ENCODE peak calls at places on chromosomes 13 and 19, in seven cellular contexts. One of them, this sample, is unnamed.

GRCh38 chr13:46032341-46032740 is 20.2 kb downstream of the ZC3H13 start:
- DNase-seq in A549: no peak
- DNase-seq in K562: no peak
- DNase-seq in H1: no peak
- DNase-seq in SK-N-SH: no peak
- DNase-seq in HepG2: no peak
- DNase-seq in GM12878: no peak
- DNase-seq in this sample: no peak

GRCh38 chr19:13906525-13906904 is 514 bp downstream of the CC2D1A start:
- DNase-seq in A549: no peak
- DNase-seq in K562: peak; percentile 79
- DNase-seq in H1: no peak
- DNase-seq in SK-N-SH: peak; percentile 56
- DNase-seq in HepG2: peak; percentile 58
- DNase-seq in GM12878: no peak
- DNase-seq in this sample: no peak

GRCh38 chr13:67392014-67392413 is 161.9 kb upstream of the PCDH9 start:
- DNase-seq in A549: no peak
- DNase-seq in K562: no peak
- DNase-seq in H1: no peak
- DNase-seq in SK-N-SH: no peak
- DNase-seq in HepG2: no peak
- DNase-seq in GM12878: no peak
- DNase-seq in this sample: no peak

GRCh38 chr13:23279321-23279720 is 98.5 kb downstream of the SGCG start:
- DNase-seq in A549: no peak
- DNase-seq in K562: no peak
- DNase-seq in H1: no peak
- DNase-seq in SK-N-SH: no peak
- DNase-seq in HepG2: no peak
- DNase-seq in GM12878: no peak
- DNase-seq in this sample: no peak

GRCh38 chr19:39918183-39918651 is 16.2 kb downstream of the FCGBP start:
- DNase-seq in A549: no peak
- DNase-seq in K562: no peak
- DNase-seq in H1: no peak
- DNase-seq in SK-N-SH: no peak
- DNase-seq in HepG2: no peak
- DNase-seq in GM12878: no peak
- DNase-seq in this sample: no peak

GRCh38 chr13:111249637-111250360 is 70.6 kb upstream of the TEX29 start:
- DNase-seq in A549: no peak
- DNase-seq in K562: no peak
- DNase-seq in H1: no peak
- DNase-seq in SK-N-SH: no peak
- DNase-seq in HepG2: no peak
- DNase-seq in GM12878: no peak
- DNase-seq in this sample: no peak

GRCh38 chr19:55080915-55081772 is 5.5 kb downstream of the EPS8L1 start:
- DNase-seq in A549: peak; percentile 89
- DNase-seq in K562: peak; percentile 95
- DNase-seq in H1: peak; percentile 92
- DNase-seq in SK-N-SH: peak; percentile 94
- DNase-seq in HepG2: peak; percentile 53
- DNase-seq in GM12878: peak; percentile 35
- DNase-seq in this sample: peak; percentile 44

GRCh38 chr19:3434630-3435553 is 45.4 kb downstream of the SMIM24 start:
- DNase-seq in A549: peak; percentile 95
- DNase-seq in K562: peak; percentile 97
- DNase-seq in H1: peak; percentile 83
- DNase-seq in SK-N-SH: peak; percentile 97
- DNase-seq in HepG2: peak; percentile 72
- DNase-seq in GM12878: peak; percentile 80
- DNase-seq in this sample: peak; percentile 93

GRCh38 chr19:326851-327250 is 17.7 kb downstream of the MIER2 start:
- DNase-seq in A549: no peak
- DNase-seq in K562: no peak
- DNase-seq in H1: no peak
- DNase-seq in SK-N-SH: no peak
- DNase-seq in HepG2: no peak
- DNase-seq in GM12878: no peak
- DNase-seq in this sample: no peak

GRCh38 chr19:52622261-52622660 is 15.9 kb downstream of the ZNF83 start:
- DNase-seq in A549: no peak
- DNase-seq in K562: no peak
- DNase-seq in H1: no peak
- DNase-seq in SK-N-SH: no peak
- DNase-seq in HepG2: no peak
- DNase-seq in GM12878: no peak
- DNase-seq in this sample: no peak

GRCh38 chr13:51249767-51250741 is 27.9 kb downstream of the FAM124A start:
- DNase-seq in A549: no peak
- DNase-seq in K562: peak; percentile 24
- DNase-seq in H1: no peak
- DNase-seq in SK-N-SH: peak; percentile 65
- DNase-seq in HepG2: peak; percentile 13
- DNase-seq in GM12878: no peak
- DNase-seq in this sample: no peak

GRCh38 chr19:9008667-9009066 is 1.5 kb downstream of the MUC16 start:
- DNase-seq in A549: no peak
- DNase-seq in K562: no peak
- DNase-seq in H1: no peak
- DNase-seq in SK-N-SH: no peak
- DNase-seq in HepG2: no peak
- DNase-seq in GM12878: no peak
- DNase-seq in this sample: no peak

GRCh38 chr13:20714563-20715339 is 11.3 kb downstream of the IL17D start:
- DNase-seq in A549: no peak
- DNase-seq in K562: no peak
- DNase-seq in H1: no peak
- DNase-seq in SK-N-SH: no peak
- DNase-seq in HepG2: no peak
- DNase-seq in GM12878: no peak
- DNase-seq in this sample: peak; percentile 49

GRCh38 chr13:40445557-40445990 is 220.9 kb downstream of the FOXO1 start:
- DNase-seq in A549: no peak
- DNase-seq in K562: no peak
- DNase-seq in H1: no peak
- DNase-seq in SK-N-SH: no peak
- DNase-seq in HepG2: no peak
- DNase-seq in GM12878: peak; percentile 99
- DNase-seq in this sample: no peak

GRCh38 chr19:35720648-35721047 is 2.8 kb downstream of the KMT2B start:
- DNase-seq in A549: no peak
- DNase-seq in K562: no peak
- DNase-seq in H1: no peak
- DNase-seq in SK-N-SH: no peak
- DNase-seq in HepG2: no peak
- DNase-seq in GM12878: no peak
- DNase-seq in this sample: no peak

GRCh38 chr13:43905435-43906031 is 25.8 kb downstream of the LACC1 start:
- DNase-seq in A549: peak; percentile 59
- DNase-seq in K562: peak; percentile 26
- DNase-seq in H1: no peak
- DNase-seq in SK-N-SH: peak; percentile 63
- DNase-seq in HepG2: peak; percentile 55
- DNase-seq in GM12878: no peak
- DNase-seq in this sample: peak; percentile 77

GRCh38 chr19:18672044-18672451 is 11.4 kb upstream of the CRTC1 start:
- DNase-seq in A549: no peak
- DNase-seq in K562: no peak
- DNase-seq in H1: no peak
- DNase-seq in SK-N-SH: no peak
- DNase-seq in HepG2: no peak
- DNase-seq in GM12878: no peak
- DNase-seq in this sample: no peak

GRCh38 chr13:95494082-95494681 is 58.3 kb upstream of the CLDN10 start:
- DNase-seq in A549: peak; percentile 75
- DNase-seq in K562: peak; percentile 59
- DNase-seq in H1: no peak
- DNase-seq in SK-N-SH: peak; percentile 62
- DNase-seq in HepG2: peak; percentile 55
- DNase-seq in GM12878: no peak
- DNase-seq in this sample: peak; percentile 62

GRCh38 chr19:19064811-19065745 is 1.3 kb downstream of the SLC25A42 start:
- DNase-seq in A549: no peak
- DNase-seq in K562: peak; percentile 32
- DNase-seq in H1: no peak
- DNase-seq in SK-N-SH: peak; percentile 56
- DNase-seq in HepG2: no peak
- DNase-seq in GM12878: no peak
- DNase-seq in this sample: no peak

GRCh38 chr19:56294557-56294956 is 20.1 kb downstream of the ZSCAN5A start:
- DNase-seq in A549: no peak
- DNase-seq in K562: no peak
- DNase-seq in H1: no peak
- DNase-seq in SK-N-SH: no peak
- DNase-seq in HepG2: no peak
- DNase-seq in GM12878: no peak
- DNase-seq in this sample: peak; percentile 15

GRCh38 chr19:33418871-33419762 is 45.6 kb downstream of the CEBPG start:
- DNase-seq in A549: no peak
- DNase-seq in K562: no peak
- DNase-seq in H1: no peak
- DNase-seq in SK-N-SH: no peak
- DNase-seq in HepG2: no peak
- DNase-seq in GM12878: no peak
- DNase-seq in this sample: no peak

GRCh38 chr13:30808600-30808999 is 73.3 kb downstream of the ALOX5AP start:
- DNase-seq in A549: no peak
- DNase-seq in K562: no peak
- DNase-seq in H1: no peak
- DNase-seq in SK-N-SH: no peak
- DNase-seq in HepG2: no peak
- DNase-seq in GM12878: no peak
- DNase-seq in this sample: no peak

GRCh38 chr19:18086590-18087138 is at the start of gene IL12RB1:
- DNase-seq in A549: no peak
- DNase-seq in K562: no peak
- DNase-seq in H1: no peak
- DNase-seq in SK-N-SH: no peak
- DNase-seq in HepG2: no peak
- DNase-seq in GM12878: peak; percentile 44
- DNase-seq in this sample: no peak

DNA sequence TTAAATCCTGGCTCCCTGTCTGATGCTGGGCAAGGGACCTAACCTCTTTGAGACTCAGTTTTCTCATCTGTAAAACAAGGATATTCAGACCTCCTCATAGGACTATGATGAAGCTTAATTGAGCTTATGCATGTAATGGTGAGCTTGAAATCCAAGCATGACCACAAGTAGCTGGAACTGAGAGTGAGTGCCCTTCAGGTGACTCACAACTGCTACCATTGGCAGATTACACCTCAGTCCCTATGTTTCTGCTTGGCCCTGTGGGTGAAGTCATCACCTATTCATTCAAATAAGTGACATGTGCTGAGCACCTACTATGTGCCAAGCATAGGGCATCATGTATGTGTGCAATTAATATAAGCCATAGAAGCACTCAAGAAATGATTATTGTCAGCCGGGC is 25.7 kb downstream of the NOVA2 start:
- DNase-seq in A549: no peak
- DNase-seq in K562: no peak
- DNase-seq in H1: no peak
- DNase-seq in SK-N-SH: no peak
- DNase-seq in HepG2: no peak
- DNase-seq in GM12878: no peak
- DNase-seq in this sample: peak; percentile 36
- TF ChIP-seq RFX5 in A549: no peak
- TF ChIP-seq RFX5 in K562: no peak
- TF ChIP-seq RFX5 in H1: no peak
- TF ChIP-seq RFX5 in SK-N-SH: no peak
- TF ChIP-seq RFX5 in HepG2: no peak
- TF ChIP-seq RFX5 in GM12878: no peak
- TF ChIP-seq RFX5 in this sample: no peak

GRCh38 chr19:1373042-1373533 is 10.6 kb upstream of the NDUFS7 start:
- DNase-seq in A549: no peak
- DNase-seq in K562: no peak
- DNase-seq in H1: no peak
- DNase-seq in SK-N-SH: no peak
- DNase-seq in HepG2: no peak
- DNase-seq in GM12878: no peak
- DNase-seq in this sample: no peak
- H3K27ac ChIP-seq in A549: no peak overlapping the region
- H3K27ac ChIP-seq in K562: no peak overlapping the region
- H3K27ac ChIP-seq in H1: no peak overlapping the region
- H3K27ac ChIP-seq in SK-N-SH: no peak overlapping the region
- H3K27ac ChIP-seq in HepG2: peak overlapping the region; percentile 91
- H3K27ac ChIP-seq in GM12878: no peak overlapping the region
- H3K27ac ChIP-seq in this sample: peak overlapping the region; percentile 14

DNA sequence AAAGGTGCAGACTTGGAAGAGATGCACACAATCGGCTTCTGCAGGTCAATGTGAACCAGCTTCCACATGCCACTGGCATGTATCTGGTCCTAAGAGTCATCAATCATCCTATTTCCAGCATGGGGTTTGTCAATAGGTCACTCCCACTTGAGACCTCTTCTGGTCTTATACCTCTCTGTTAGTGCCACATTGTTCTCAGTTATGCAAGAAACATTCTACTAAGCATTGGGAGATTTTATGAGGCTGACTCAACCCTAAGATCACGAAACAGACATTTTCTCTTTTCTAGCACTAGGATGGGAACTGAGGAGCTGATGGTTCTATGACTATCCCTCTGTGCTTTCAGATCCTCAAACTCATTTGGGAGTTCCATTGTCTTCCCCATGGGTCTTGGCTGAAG is 581.5 kb upstream of the KLF12 start:
- DNase-seq in A549: no peak
- DNase-seq in K562: no peak
- DNase-seq in H1: no peak
- DNase-seq in SK-N-SH: no peak
- DNase-seq in HepG2: no peak
- DNase-seq in GM12878: no peak
- DNase-seq in this sample: no peak
- TF ChIP-seq RFX5 in A549: no peak
- TF ChIP-seq RFX5 in K562: no peak
- TF ChIP-seq RFX5 in H1: no peak
- TF ChIP-seq RFX5 in SK-N-SH: no peak
- TF ChIP-seq RFX5 in HepG2: no peak
- TF ChIP-seq RFX5 in GM12878: no peak
- TF ChIP-seq RFX5 in this sample: no peak

GRCh38 chr19:4443188-4443587 is 14.4 kb downstream of the UBXN6 start:
- DNase-seq in A549: no peak
- DNase-seq in K562: no peak
- DNase-seq in H1: no peak
- DNase-seq in SK-N-SH: no peak
- DNase-seq in HepG2: no peak
- DNase-seq in GM12878: no peak
- DNase-seq in this sample: no peak
- H3K27ac ChIP-seq in A549: no peak overlapping the region
- H3K27ac ChIP-seq in K562: no peak overlapping the region
- H3K27ac ChIP-seq in H1: no peak overlapping the region
- H3K27ac ChIP-seq in SK-N-SH: no peak overlapping the region
- H3K27ac ChIP-seq in HepG2: no peak overlapping the region
- H3K27ac ChIP-seq in GM12878: no peak overlapping the region
- H3K27ac ChIP-seq in this sample: no peak overlapping the region

This sample was measured in IMR-90.